ENCODE peak calls at places on chromosome 11, in nine cellular contexts. One of them, this sample, is unnamed.

GRCh38 chr11:19929655-19930054 is 217.0 kb downstream of the NAV2 start:
- DNase-seq in psoas muscle: no peak
- DNase-seq in substantia nigra: no peak
- DNase-seq in breast epithelium: no peak
- DNase-seq in retinal pigment epithelial cell: no peak
- DNase-seq in hepatic stellate cell: no peak
- DNase-seq in C1 segment of cervical spinal cord: no peak
- DNase-seq in H9: no peak
- DNase-seq in HFF-Myc: no peak
- DNase-seq in this sample: no peak

GRCh38 chr11:12144306-12145174 is 34.1 kb downstream of the MICAL2 start:
- DNase-seq in psoas muscle: no peak
- DNase-seq in C1 segment of cervical spinal cord: no peak
- DNase-seq in retinal pigment epithelial cell: no peak
- DNase-seq in breast epithelium: no peak
- DNase-seq in H9: no peak
- DNase-seq in hepatic stellate cell: no peak
- DNase-seq in HFF-Myc: no peak
- DNase-seq in substantia nigra: no peak
- DNase-seq in this sample: no peak

GRCh38 chr11:5690216-5690615 is 626 bp downstream of the TRIM22 start:
- DNase-seq in retinal pigment epithelial cell: no peak
- DNase-seq in substantia nigra: no peak
- DNase-seq in breast epithelium: no peak
- DNase-seq in hepatic stellate cell: no peak
- DNase-seq in H9: no peak
- DNase-seq in psoas muscle: no peak
- DNase-seq in C1 segment of cervical spinal cord: no peak
- DNase-seq in HFF-Myc: no peak
- DNase-seq in this sample: no peak

GRCh38 chr11:85886089-85887056 is 31.2 kb downstream of the CCDC83 start:
- DNase-seq in retinal pigment epithelial cell: no peak
- DNase-seq in HFF-Myc: no peak
- DNase-seq in substantia nigra: no peak
- DNase-seq in C1 segment of cervical spinal cord: no peak
- DNase-seq in psoas muscle: no peak
- DNase-seq in hepatic stellate cell: no peak
- DNase-seq in H9: no peak
- DNase-seq in breast epithelium: no peak
- DNase-seq in this sample: no peak

GRCh38 chr11:86068138-86068861 is 584 bp downstream of the PICALM start:
- DNase-seq in hepatic stellate cell: peak; percentile 36
- DNase-seq in C1 segment of cervical spinal cord: peak; percentile 61
- DNase-seq in H9: peak; percentile 37
- DNase-seq in HFF-Myc: no peak
- DNase-seq in psoas muscle: peak; percentile 37
- DNase-seq in substantia nigra: no peak
- DNase-seq in retinal pigment epithelial cell: no peak
- DNase-seq in breast epithelium: no peak
- DNase-seq in this sample: no peak

GRCh38 chr11:106295974-106296373 is 218.5 kb downstream of the AASDHPPT start:
- DNase-seq in hepatic stellate cell: no peak
- DNase-seq in retinal pigment epithelial cell: no peak
- DNase-seq in psoas muscle: no peak
- DNase-seq in C1 segment of cervical spinal cord: no peak
- DNase-seq in HFF-Myc: no peak
- DNase-seq in H9: no peak
- DNase-seq in substantia nigra: no peak
- DNase-seq in breast epithelium: no peak
- DNase-seq in this sample: no peak

GRCh38 chr11:135075740-135076139 is 663.7 kb upstream of the B3GAT1 start:
- DNase-seq in substantia nigra: no peak
- DNase-seq in retinal pigment epithelial cell: peak; percentile 4
- DNase-seq in hepatic stellate cell: no peak
- DNase-seq in C1 segment of cervical spinal cord: no peak
- DNase-seq in HFF-Myc: no peak
- DNase-seq in psoas muscle: peak; percentile 48
- DNase-seq in breast epithelium: peak; percentile 57
- DNase-seq in H9: peak; percentile 89
- DNase-seq in this sample: peak; percentile 91

GRCh38 chr11:7651140-7651551 is 22.2 kb downstream of the CYB5R2 start:
- DNase-seq in H9: no peak
- DNase-seq in psoas muscle: no peak
- DNase-seq in HFF-Myc: no peak
- DNase-seq in breast epithelium: no peak
- DNase-seq in hepatic stellate cell: no peak
- DNase-seq in retinal pigment epithelial cell: no peak
- DNase-seq in substantia nigra: no peak
- DNase-seq in C1 segment of cervical spinal cord: peak; percentile 39
- DNase-seq in this sample: peak; percentile 63

GRCh38 chr11:14376920-14377319 is 17.9 kb upstream of the RRAS2 start:
- DNase-seq in breast epithelium: no peak
- DNase-seq in H9: no peak
- DNase-seq in hepatic stellate cell: no peak
- DNase-seq in substantia nigra: no peak
- DNase-seq in HFF-Myc: no peak
- DNase-seq in psoas muscle: no peak
- DNase-seq in C1 segment of cervical spinal cord: no peak
- DNase-seq in retinal pigment epithelial cell: peak; percentile 42
- DNase-seq in this sample: no peak

GRCh38 chr11:31303644-31304043 is 65.9 kb downstream of the DCDC1 start:
- DNase-seq in breast epithelium: no peak
- DNase-seq in hepatic stellate cell: no peak
- DNase-seq in H9: no peak
- DNase-seq in substantia nigra: no peak
- DNase-seq in psoas muscle: no peak
- DNase-seq in HFF-Myc: no peak
- DNase-seq in C1 segment of cervical spinal cord: no peak
- DNase-seq in retinal pigment epithelial cell: no peak
- DNase-seq in this sample: no peak

GRCh38 chr11:88886796-88887195 is 179.0 kb downstream of the GRM5 start:
- DNase-seq in psoas muscle: no peak
- DNase-seq in HFF-Myc: peak; percentile 54
- DNase-seq in retinal pigment epithelial cell: no peak
- DNase-seq in C1 segment of cervical spinal cord: no peak
- DNase-seq in hepatic stellate cell: peak; percentile 2
- DNase-seq in substantia nigra: no peak
- DNase-seq in breast epithelium: no peak
- DNase-seq in H9: peak; percentile 43
- DNase-seq in this sample: no peak

GRCh38 chr11:45331839-45332485 is 45.8 kb upstream of the SYT13 start:
- DNase-seq in substantia nigra: no peak
- DNase-seq in hepatic stellate cell: no peak
- DNase-seq in breast epithelium: no peak
- DNase-seq in HFF-Myc: no peak
- DNase-seq in psoas muscle: no peak
- DNase-seq in C1 segment of cervical spinal cord: no peak
- DNase-seq in H9: no peak
- DNase-seq in retinal pigment epithelial cell: no peak
- DNase-seq in this sample: peak; percentile 40

GRCh38 chr11:2186669-2187266 is 15.2 kb upstream of the TH start:
- DNase-seq in HFF-Myc: no peak
- DNase-seq in psoas muscle: no peak
- DNase-seq in breast epithelium: no peak
- DNase-seq in substantia nigra: no peak
- DNase-seq in retinal pigment epithelial cell: no peak
- DNase-seq in hepatic stellate cell: no peak
- DNase-seq in H9: peak; percentile 73
- DNase-seq in C1 segment of cervical spinal cord: no peak
- DNase-seq in this sample: no peak

GRCh38 chr11:75583710-75584658 is 21.9 kb downstream of the SERPINH1 start:
- DNase-seq in HFF-Myc: no peak
- DNase-seq in hepatic stellate cell: peak; percentile 69
- DNase-seq in psoas muscle: peak; percentile 75
- DNase-seq in breast epithelium: peak; percentile 63
- DNase-seq in C1 segment of cervical spinal cord: peak; percentile 67
- DNase-seq in substantia nigra: peak; percentile 26
- DNase-seq in H9: peak; percentile 82
- DNase-seq in retinal pigment epithelial cell: no peak
- DNase-seq in this sample: no peak

This sample was measured in osteocyte.